ENCODE peak calls at places on chromosomes 5 and 9, in four cellular contexts. One of them, this sample, is unnamed.

GRCh38 chr5:126776499-126777256 is at the start of gene LMNB1:
- DNase-seq in AG10803: peak; percentile 93
- DNase-seq in epithelial cell of esophagus: peak; percentile 95
- DNase-seq in GM03348: peak; percentile 98
- DNase-seq in this sample: peak; percentile 77

GRCh38 chr5:67591491-67591890 is 394.9 kb upstream of the CD180 start:
- DNase-seq in AG10803: no peak
- DNase-seq in epithelial cell of esophagus: no peak
- DNase-seq in GM03348: no peak
- DNase-seq in this sample: no peak

GRCh38 chr5:176637556-176637955 is 7.1 kb downstream of the EIF4E1B start:
- DNase-seq in epithelial cell of esophagus: no peak
- DNase-seq in GM03348: no peak
- DNase-seq in AG10803: no peak
- DNase-seq in this sample: no peak

GRCh38 chr9:93960971-93961841 is 6.1 kb upstream of the BARX1 start:
- DNase-seq in GM03348: no peak
- DNase-seq in epithelial cell of esophagus: no peak
- DNase-seq in AG10803: no peak
- DNase-seq in this sample: no peak

GRCh38 chr5:159961176-159961689 is 45.0 kb downstream of the ADRA1B start:
- DNase-seq in AG10803: peak; percentile 33
- DNase-seq in GM03348: no peak
- DNase-seq in epithelial cell of esophagus: no peak
- DNase-seq in this sample: no peak

GRCh38 chr5:179603308-179603707 is 20.2 kb downstream of the HNRNPH1 start:
- DNase-seq in epithelial cell of esophagus: no peak
- DNase-seq in AG10803: no peak
- DNase-seq in GM03348: no peak
- DNase-seq in this sample: no peak

GRCh38 chr5:151233576-151234202 is 9.8 kb upstream of the CCDC69 start:
- DNase-seq in AG10803: no peak
- DNase-seq in epithelial cell of esophagus: no peak
- DNase-seq in GM03348: no peak
- DNase-seq in this sample: no peak

GRCh38 chr9:13481274-13481673 is 201.8 kb upstream of the MPDZ start:
- DNase-seq in AG10803: peak; percentile 2
- DNase-seq in epithelial cell of esophagus: peak; percentile 28
- DNase-seq in GM03348: no peak
- DNase-seq in this sample: no peak

GRCh38 chr5:87951661-87952060 is 317.0 kb downstream of the TMEM161B start:
- DNase-seq in GM03348: no peak
- DNase-seq in epithelial cell of esophagus: no peak
- DNase-seq in AG10803: no peak
- DNase-seq in this sample: no peak

GRCh38 chr5:23412011-23412410 is 95.4 kb upstream of the PRDM9 start:
- DNase-seq in epithelial cell of esophagus: peak; percentile 94
- DNase-seq in AG10803: no peak
- DNase-seq in GM03348: no peak
- DNase-seq in this sample: no peak

GRCh38 chr5:177537389-177538361 is 16.7 kb downstream of the FAM193B start:
- DNase-seq in AG10803: peak; percentile 95
- DNase-seq in epithelial cell of esophagus: peak; percentile 68
- DNase-seq in GM03348: peak; percentile 93
- DNase-seq in this sample: no peak

GRCh38 chr9:37602817-37603216 is 10.4 kb upstream of the TOMM5 start:
- DNase-seq in AG10803: no peak
- DNase-seq in epithelial cell of esophagus: peak; percentile 90
- DNase-seq in GM03348: no peak
- DNase-seq in this sample: no peak

GRCh38 chr5:119080975-119081374 is 10.1 kb downstream of the DMXL1 start:
- DNase-seq in GM03348: no peak
- DNase-seq in AG10803: peak; percentile 28
- DNase-seq in epithelial cell of esophagus: no peak
- DNase-seq in this sample: no peak

GRCh38 chr9:122129969-122130368 is 29.6 kb downstream of the NDUFA8 start:
- DNase-seq in GM03348: no peak
- DNase-seq in AG10803: no peak
- DNase-seq in epithelial cell of esophagus: no peak
- DNase-seq in this sample: no peak

GRCh38 chr5:154059039-154059430 is 20.3 kb downstream of the MFAP3 start:
- DNase-seq in epithelial cell of esophagus: no peak
- DNase-seq in GM03348: no peak
- DNase-seq in AG10803: no peak
- DNase-seq in this sample: no peak

GRCh38 chr5:145681686-145682085 is 153.5 kb downstream of the PRELID2 start:
- DNase-seq in GM03348: peak; percentile 72
- DNase-seq in AG10803: peak; percentile 70
- DNase-seq in epithelial cell of esophagus: peak; percentile 83
- DNase-seq in this sample: no peak

GRCh38 chr5:27171696-27172362 is 133.4 kb upstream of the CDH9 start:
- DNase-seq in GM03348: no peak
- DNase-seq in epithelial cell of esophagus: no peak
- DNase-seq in AG10803: no peak
- DNase-seq in this sample: no peak

GRCh38 chr5:116389601-116390000 is 185.0 kb downstream of the SEMA6A start:
- DNase-seq in epithelial cell of esophagus: peak; percentile 60
- DNase-seq in AG10803: no peak
- DNase-seq in GM03348: no peak
- DNase-seq in this sample: no peak

GRCh38 chr9:113604393-113604792 is 140.9 kb downstream of the RGS3 start:
- DNase-seq in GM03348: no peak
- DNase-seq in epithelial cell of esophagus: no peak
- DNase-seq in AG10803: no peak
- DNase-seq in this sample: no peak

GRCh38 chr9:91071185-91071990 is 269.8 kb downstream of the SYK start:
- DNase-seq in epithelial cell of esophagus: peak; percentile 95
- DNase-seq in AG10803: peak; percentile 95
- DNase-seq in GM03348: peak; percentile 73
- DNase-seq in this sample: no peak

GRCh38 chr9:21833090-21833801 is 30.8 kb downstream of the MTAP start:
- DNase-seq in AG10803: no peak
- DNase-seq in epithelial cell of esophagus: peak; percentile 97
- DNase-seq in GM03348: no peak
- DNase-seq in this sample: no peak

GRCh38 chr5:145104106-145104505 is 731.0 kb downstream of the PRELID2 start:
- DNase-seq in GM03348: no peak
- DNase-seq in epithelial cell of esophagus: no peak
- DNase-seq in AG10803: peak; percentile 23
- DNase-seq in this sample: no peak

GRCh38 chr5:96433066-96433447 is at the start of gene PCSK1:
- DNase-seq in GM03348: peak; percentile 11
- DNase-seq in epithelial cell of esophagus: no peak
- DNase-seq in AG10803: no peak
- DNase-seq in this sample: no peak

This sample was measured in omental fat pad.